ENCODE peak calls at places on chromosomes 13 and 19, in six cellular contexts. S is spleen; Y is CD4-positive, alpha-beta memory T cell; I is left ventricle myocardium inferior; X is body of pancreas; B is stomach. W is an unnamed sample.

GRCh38 chr13:102852556-102852955 is 6.7 kb downstream of the ERCC5 start:
- DNase-seq in X (no peak), I (no peak), Y (no peak), B (no peak), S (no peak), W (no peak)

GRCh38 chr13:43767351-43767901 is 19.3 kb downstream of the ENOX1 start:
- DNase-seq in B (no peak), X (peak; percentile 17), S (no peak), I (peak; percentile 25), Y (no peak), W (no peak)

GRCh38 chr19:17654993-17655392 is 33.2 kb downstream of the UNC13A start:
- DNase-seq in I (no peak), X (no peak), S (no peak), Y (no peak), B (no peak), W (no peak)

GRCh38 chr13:82002693-82003092 is 1661.8 kb upstream of the SPRY2 start:
- DNase-seq in Y (no peak), S (no peak), X (no peak), B (no peak), I (no peak), W (no peak)

GRCh38 chr13:97043302-97043701 is 49.0 kb upstream of the OXGR1 start:
- DNase-seq in S (no peak), B (no peak), X (no peak), I (no peak), Y (no peak), W (no peak)

GRCh38 chr19:13039211-13039789 is 44.0 kb downstream of the NFIX start:
- DNase-seq in I (no peak), X (no peak), Y (no peak), B (no peak), S (no peak), W (no peak)

GRCh38 chr13:30110301-30111070 is 196.9 kb downstream of the KATNAL1 start:
- DNase-seq in Y (no peak), B (no peak), X (peak; percentile 30), S (no peak), I (peak; percentile 34), W (no peak)

GRCh38 chr19:55385236-55385748 is 440 bp upstream of the RPL28 start:
- DNase-seq in B (peak; percentile 97), I (peak; percentile 97), S (peak; percentile 96), X (peak; percentile 96), Y (peak; percentile 96), W (peak; percentile 95)

GRCh38 chr13:90485441-90485840 is 862.0 kb upstream of the MIR17HG start:
- DNase-seq in Y (no peak), I (no peak), B (no peak), X (no peak), S (no peak), W (no peak)

GRCh38 chr19:51398096-51398704 is 7.8 kb upstream of the C19orf84 start:
- DNase-seq in I (no peak), B (no peak), S (no peak), X (no peak), Y (peak; percentile 24), W (no peak)

GRCh38 chr19:2529473-2529918 is 53.6 kb downstream of the GADD45B start:
- DNase-seq in S (peak; percentile 10), I (no peak), B (no peak), X (no peak), Y (no peak), W (no peak)

GRCh38 chr13:113837554-113838355 is 26.1 kb downstream of the GAS6 start:
- DNase-seq in I (peak; percentile 96), S (no peak), Y (no peak), B (peak; percentile 89), X (peak; percentile 89), W (peak; percentile 93)

GRCh38 chr19:46326608-46327007 is 20.3 kb upstream of the PPP5C start:
- DNase-seq in I (no peak), X (no peak), S (no peak), Y (no peak), B (no peak), W (no peak)

GRCh38 chr13:110525328-110526319 is 35.9 kb downstream of the RAB20 start:
- DNase-seq in X (no peak), B (no peak), S (no peak), Y (peak; percentile 4), I (no peak), W (peak; percentile 57)

GRCh38 chr13:25494708-25495411 is 123.1 kb downstream of the ATP8A2 start:
- DNase-seq in S (no peak), I (no peak), Y (no peak), B (no peak), X (no peak), W (no peak)

GRCh38 chr13:97266328-97266727 is 44.2 kb downstream of the MBNL2 start:
- DNase-seq in B (no peak), Y (no peak), S (no peak), I (no peak), X (no peak), W (no peak)

GRCh38 chr13:47426126-47426849 is 529.4 kb upstream of the HTR2A start:
- DNase-seq in I (peak; percentile 16), X (peak; percentile 9), B (no peak), S (no peak), Y (no peak), W (no peak)

GRCh38 chr19:20664917-20665781 is 3.8 kb upstream of the ZNF626 start:
- DNase-seq in S (no peak), Y (no peak), X (no peak), I (peak; percentile 29), B (no peak), W (peak; percentile 23)

GRCh38 chr13:105442941-105443340 is 1092.5 kb downstream of the EFNB2 start:
- DNase-seq in B (no peak), I (no peak), Y (no peak), X (peak; percentile 34), S (no peak), W (no peak)

GRCh38 chr13:101751488-101751887 is 299.0 kb downstream of the ITGBL1 start:
- DNase-seq in B (no peak), I (no peak), X (no peak), S (no peak), Y (no peak), W (no peak)

GRCh38 chr19:47609885-47610545 is 1.1 kb downstream of the BICRA start:
- DNase-seq in B (peak; percentile 59), I (peak; percentile 45), X (peak; percentile 38), S (peak; percentile 90), Y (peak; percentile 63), W (peak; percentile 75)

GRCh38 chr19:39212377-39212742 is 8.3 kb upstream of the SYCN start:
- DNase-seq in X (peak; percentile 28), Y (peak; percentile 49), S (peak; percentile 77), I (peak; percentile 24), B (peak; percentile 59), W (peak; percentile 38)

GRCh38 chr13:110636701-110637201 is 21.4 kb downstream of the NAXD start:
- DNase-seq in B (no peak), I (no peak), Y (no peak), X (no peak), S (no peak), W (no peak)

GRCh38 chr19:45798995-45799517 is 6.4 kb upstream of the DMWD start:
- DNase-seq in Y (peak; percentile 65), I (peak; percentile 56), X (peak; percentile 67), B (peak; percentile 63), S (peak; percentile 82), W (no peak)

GRCh38 chr13:26255717-26256277 is 1.9 kb downstream of the CDK8 start:
- DNase-seq in I (no peak), B (no peak), Y (no peak), X (no peak), S (no peak), W (no peak)

DNA sequence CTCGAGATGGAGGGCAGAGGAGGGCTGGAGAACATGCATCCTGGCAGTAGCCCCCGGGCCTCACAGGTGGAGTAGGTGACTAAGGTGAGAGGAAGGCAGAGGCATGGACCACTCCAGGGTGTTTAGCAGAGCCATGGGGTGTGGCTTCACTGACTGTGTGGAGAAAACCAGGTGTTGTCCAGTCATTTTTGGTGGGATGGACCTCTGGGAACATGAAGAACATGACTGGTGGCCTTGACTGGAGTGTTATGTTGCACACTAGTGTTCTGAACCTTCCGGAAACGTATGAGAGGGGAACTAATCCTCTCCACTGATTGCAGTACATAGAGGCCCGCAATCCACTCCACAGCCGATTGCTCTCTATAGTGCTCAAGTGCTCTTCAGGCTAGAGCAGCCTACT is 16.9 kb downstream of the MED26 start:
- DNase-seq in X (no peak), S (no peak), B (no peak), I (no peak), Y (no peak), W (no peak)
- H3K4me1 ChIP-seq in X (peaks cover 68% of the 10 kb centered on the region), S (peaks cover 83% of the 10 kb centered on the region), B (peaks cover 20% of the 10 kb centered on the region), I (peaks cover 98% of the 10 kb centered on the region), Y (peaks cover 49% of the 10 kb centered on the region), W (no peaks in the 10 kb centered on the region)

DNA sequence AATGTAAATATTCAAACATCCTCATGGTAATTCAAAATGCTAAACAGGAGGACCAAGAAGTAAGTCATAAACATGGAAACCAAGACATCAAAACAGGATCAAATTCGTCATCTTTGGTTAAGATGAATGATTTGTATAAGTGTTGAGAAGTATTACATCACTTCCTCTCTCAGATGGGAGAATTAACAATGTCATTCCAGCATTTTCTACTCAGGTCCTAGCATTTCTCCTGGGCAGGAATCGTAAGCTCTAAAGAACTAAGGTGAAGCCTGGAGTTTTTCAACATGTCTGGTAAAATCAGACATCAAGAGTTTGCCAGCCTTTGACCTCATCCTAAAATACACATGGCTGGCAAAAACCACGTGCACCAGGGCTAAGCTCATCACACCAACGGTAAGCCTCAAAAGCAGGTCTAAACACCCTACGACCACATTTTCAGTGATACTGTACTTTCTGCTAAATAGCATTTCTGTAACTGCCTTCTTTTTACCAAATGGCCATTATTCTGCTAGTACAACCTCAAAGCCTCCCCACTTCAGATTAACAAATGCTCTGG is 24.8 kb downstream of the RANBP3 start:
- DNase-seq in X (no peak), I (no peak), B (no peak), S (no peak), Y (no peak), W (no peak)
- H3K27ac ChIP-seq in X (peak overlapping the region; percentile 45), I (peak overlapping the region; percentile 84), B (no peak overlapping the region), S (peak overlapping the region; percentile 29), Y (peak overlapping the region; percentile 47), W (no peak overlapping the region)

GRCh38 chr19:15283141-15283885 is 49.0 kb downstream of the BRD4 start:
- DNase-seq in I (no peak), Y (no peak), B (no peak), S (peak; percentile 46), X (no peak), W (peak; percentile 15)
- H3K4me1 ChIP-seq in I (peaks cover 100% of the 10 kb centered on the region), Y (peaks cover 97% of the 10 kb centered on the region), B (peaks cover 96% of the 10 kb centered on the region), S (peaks cover 100% of the 10 kb centered on the region), X (peaks cover 93% of the 10 kb centered on the region), W (peaks cover 60% of the 10 kb centered on the region)

GRCh38 chr13:109246001-109246400 is 540.4 kb downstream of the IRS2 start:
- DNase-seq in X (no peak), I (no peak), Y (no peak), B (no peak), S (no peak), W (no peak)

GRCh38 chr13:109241160-109241559 is 545.2 kb downstream of the IRS2 start:
- DNase-seq in I (no peak), X (no peak), B (no peak), Y (no peak), S (no peak), W (no peak)

DNA sequence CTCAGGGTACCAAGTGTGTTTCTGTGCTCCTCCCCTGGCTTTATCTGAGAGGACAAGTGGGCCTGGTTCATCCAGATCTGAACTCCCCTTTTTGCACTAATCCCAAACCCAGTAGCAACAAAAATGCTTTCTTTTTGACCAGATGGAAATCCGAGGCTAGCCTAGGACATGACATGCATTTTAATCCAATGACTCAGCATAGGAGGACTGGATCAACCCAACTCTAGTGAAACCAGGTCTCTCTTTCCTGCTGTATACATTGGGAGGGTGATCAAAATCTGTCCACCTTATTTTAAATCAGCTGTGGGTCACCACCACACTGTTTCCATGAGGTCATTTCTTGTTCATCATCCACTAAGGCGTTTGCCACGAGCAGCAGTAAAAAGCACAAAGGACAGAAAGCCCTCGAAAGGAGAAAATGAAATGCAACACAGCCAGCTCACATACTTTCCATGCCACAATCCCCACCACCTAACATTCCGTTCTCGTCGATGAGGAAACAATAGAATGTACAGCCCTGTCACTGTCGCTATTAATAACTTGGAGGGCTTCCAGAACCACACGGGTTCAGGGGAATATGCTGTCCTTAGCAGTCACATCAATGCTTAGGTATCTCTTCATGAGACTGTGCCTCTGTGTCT is 543.0 kb downstream of the IRS2 start:
- DNase-seq in I (no peak), S (no peak), X (peak; percentile 9), B (no peak), Y (no peak), W (no peak)
- H3K27ac ChIP-seq in I (peak overlapping the region; percentile 87), S (no peak overlapping the region), X (peak overlapping the region; percentile 18), B (no peak overlapping the region), Y (no peak overlapping the region), W (no peak overlapping the region)